ENCODE peak calls at places on chromosome 22, in eight cellular contexts. One of them, this sample, is unnamed.

GRCh38 chr22:41619979-41620645 is 731 bp downstream of the DESI1 start:
- DNase-seq in suprapubic skin: peak
- DNase-seq in A549: no peak
- DNase-seq in tibial nerve: no peak
- DNase-seq in lower leg skin: peak
- DNase-seq in esophagus squamous epithelium: no peak
- DNase-seq in stomach: peak
- DNase-seq in GM12891: peak
- DNase-seq in this sample: peak

GRCh38 chr22:36413022-36413770 is 25.4 kb upstream of the MYH9 start:
- DNase-seq in suprapubic skin: no peak
- DNase-seq in A549: no peak
- DNase-seq in tibial nerve: no peak
- DNase-seq in lower leg skin: no peak
- DNase-seq in esophagus squamous epithelium: no peak
- DNase-seq in stomach: no peak
- DNase-seq in GM12891: no peak
- DNase-seq in this sample: no peak

GRCh38 chr22:24357547-24357946 is 69.9 kb upstream of the ADORA2A start:
- DNase-seq in suprapubic skin: no peak
- DNase-seq in A549: no peak
- DNase-seq in tibial nerve: no peak
- DNase-seq in lower leg skin: no peak
- DNase-seq in esophagus squamous epithelium: no peak
- DNase-seq in stomach: no peak
- DNase-seq in GM12891: no peak
- DNase-seq in this sample: no peak

GRCh38 chr22:29702025-29702930 is 17.5 kb upstream of the CABP7 start:
- DNase-seq in suprapubic skin: peak
- DNase-seq in A549: peak
- DNase-seq in tibial nerve: no peak
- DNase-seq in lower leg skin: no peak
- DNase-seq in esophagus squamous epithelium: no peak
- DNase-seq in stomach: no peak
- DNase-seq in GM12891: no peak
- DNase-seq in this sample: no peak

GRCh38 chr22:24432059-24432853 is 4.9 kb downstream of the ADORA2A start:
- DNase-seq in suprapubic skin: peak
- DNase-seq in A549: no peak
- DNase-seq in tibial nerve: peak
- DNase-seq in lower leg skin: peak
- DNase-seq in esophagus squamous epithelium: no peak
- DNase-seq in stomach: peak
- DNase-seq in GM12891: no peak
- DNase-seq in this sample: peak

GRCh38 chr22:30314918-30315317 is 11.8 kb downstream of the TBC1D10A start:
- DNase-seq in suprapubic skin: no peak
- DNase-seq in A549: no peak
- DNase-seq in tibial nerve: no peak
- DNase-seq in lower leg skin: no peak
- DNase-seq in esophagus squamous epithelium: no peak
- DNase-seq in stomach: no peak
- DNase-seq in GM12891: no peak
- DNase-seq in this sample: no peak

GRCh38 chr22:48382197-48382596 is 1445.5 kb downstream of the BRD1 start:
- DNase-seq in suprapubic skin: no peak
- DNase-seq in A549: no peak
- DNase-seq in tibial nerve: no peak
- DNase-seq in lower leg skin: peak
- DNase-seq in esophagus squamous epithelium: no peak
- DNase-seq in stomach: peak
- DNase-seq in GM12891: no peak
- DNase-seq in this sample: peak

GRCh38 chr22:47539374-47539773 is 776.9 kb downstream of the TBC1D22A start:
- DNase-seq in suprapubic skin: no peak
- DNase-seq in A549: no peak
- DNase-seq in tibial nerve: no peak
- DNase-seq in lower leg skin: peak
- DNase-seq in esophagus squamous epithelium: no peak
- DNase-seq in stomach: no peak
- DNase-seq in GM12891: no peak
- DNase-seq in this sample: no peak

GRCh38 chr22:17931400-17931825 is 92.9 kb downstream of the MICAL3 start:
- DNase-seq in suprapubic skin: no peak
- DNase-seq in A549: no peak
- DNase-seq in tibial nerve: no peak
- DNase-seq in lower leg skin: no peak
- DNase-seq in esophagus squamous epithelium: no peak
- DNase-seq in stomach: peak
- DNase-seq in GM12891: no peak
- DNase-seq in this sample: peak

GRCh38 chr22:41401781-41402648 is 20.3 kb downstream of the TEF start:
- DNase-seq in suprapubic skin: no peak
- DNase-seq in A549: peak
- DNase-seq in tibial nerve: no peak
- DNase-seq in lower leg skin: no peak
- DNase-seq in esophagus squamous epithelium: no peak
- DNase-seq in stomach: peak
- DNase-seq in GM12891: no peak
- DNase-seq in this sample: peak

GRCh38 chr22:42924436-42924835 is 67.4 kb upstream of the ARFGAP3 start:
- DNase-seq in suprapubic skin: no peak
- DNase-seq in A549: no peak
- DNase-seq in tibial nerve: no peak
- DNase-seq in lower leg skin: no peak
- DNase-seq in esophagus squamous epithelium: no peak
- DNase-seq in stomach: no peak
- DNase-seq in GM12891: no peak
- DNase-seq in this sample: no peak

GRCh38 chr22:19820880-19821522 is 33.7 kb downstream of the GNB1L start:
- DNase-seq in suprapubic skin: no peak
- DNase-seq in A549: no peak
- DNase-seq in tibial nerve: no peak
- DNase-seq in lower leg skin: peak
- DNase-seq in esophagus squamous epithelium: no peak
- DNase-seq in stomach: peak
- DNase-seq in GM12891: peak
- DNase-seq in this sample: peak

GRCh38 chr22:19819911-19820879 is 34.5 kb downstream of the GNB1L start:
- DNase-seq in suprapubic skin: no peak
- DNase-seq in A549: no peak
- DNase-seq in tibial nerve: no peak
- DNase-seq in lower leg skin: peak
- DNase-seq in esophagus squamous epithelium: no peak
- DNase-seq in stomach: peak
- DNase-seq in GM12891: peak
- DNase-seq in this sample: no peak

GRCh38 chr22:19822301-19823117 is 32.2 kb downstream of the GNB1L start:
- DNase-seq in suprapubic skin: no peak
- DNase-seq in A549: no peak
- DNase-seq in tibial nerve: no peak
- DNase-seq in lower leg skin: peak
- DNase-seq in esophagus squamous epithelium: no peak
- DNase-seq in stomach: peak
- DNase-seq in GM12891: peak
- DNase-seq in this sample: peak

GRCh38 chr22:19823191-19823590 is 31.5 kb downstream of the GNB1L start:
- DNase-seq in suprapubic skin: no peak
- DNase-seq in A549: no peak
- DNase-seq in tibial nerve: no peak
- DNase-seq in lower leg skin: peak
- DNase-seq in esophagus squamous epithelium: no peak
- DNase-seq in stomach: peak
- DNase-seq in GM12891: peak
- DNase-seq in this sample: peak

DNA sequence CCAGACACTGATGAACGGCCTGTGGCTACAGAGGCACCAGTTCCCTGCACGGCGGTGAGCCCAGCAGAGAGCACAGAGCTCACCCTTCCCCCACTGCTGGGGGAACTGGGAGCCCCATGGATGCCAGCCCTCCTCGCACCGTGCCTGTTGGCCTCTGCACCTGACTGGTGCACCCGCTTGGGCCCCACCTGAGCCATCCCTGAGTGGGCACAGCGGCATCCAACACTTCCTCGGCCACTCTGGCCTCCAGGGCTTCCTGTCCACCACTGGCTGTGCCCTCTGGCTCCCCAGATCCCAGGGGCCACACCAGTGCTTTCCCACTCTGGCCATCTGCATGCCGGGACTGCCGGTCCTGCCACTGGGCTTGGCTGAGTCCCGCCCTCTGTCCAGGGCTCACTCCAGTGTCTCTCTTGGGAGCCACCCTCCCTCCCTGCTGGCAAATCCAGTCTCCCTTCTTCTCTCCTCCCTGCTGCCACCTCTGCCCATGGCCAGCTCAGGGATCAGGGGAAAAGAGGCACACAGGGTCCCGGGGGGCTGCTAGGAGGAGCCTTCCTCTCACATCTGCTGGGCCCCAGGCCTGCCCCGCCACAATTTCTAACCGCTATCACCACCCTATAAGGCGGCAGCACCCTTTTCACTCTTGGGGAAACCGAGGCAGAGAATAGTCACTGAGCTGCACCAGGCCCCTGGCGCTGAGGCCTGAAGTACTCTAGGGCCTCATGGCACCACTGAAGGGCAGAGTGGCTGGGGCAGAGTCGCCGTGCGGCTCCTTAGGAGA is 33.0 kb downstream of the GNB1L start:
- DNase-seq in suprapubic skin: no peak
- DNase-seq in A549: no peak
- DNase-seq in tibial nerve: no peak
- DNase-seq in lower leg skin: peak
- DNase-seq in esophagus squamous epithelium: no peak
- DNase-seq in stomach: peak
- DNase-seq in GM12891: peak
- DNase-seq in this sample: peak
- TF ChIP-seq POLR2A in suprapubic skin: no peak
- TF ChIP-seq POLR2A in A549: no peak
- TF ChIP-seq POLR2A in tibial nerve: no peak
- TF ChIP-seq POLR2A in lower leg skin: no peak
- TF ChIP-seq POLR2A in esophagus squamous epithelium: no peak
- TF ChIP-seq POLR2A in stomach: no peak
- TF ChIP-seq POLR2A in GM12891: no peak
- TF ChIP-seq POLR2A in this sample: no peak

GRCh38 chr22:46057762-46058420 is 80.9 kb upstream of the WNT7B start:
- DNase-seq in suprapubic skin: peak
- DNase-seq in A549: no peak
- DNase-seq in tibial nerve: peak
- DNase-seq in lower leg skin: peak
- DNase-seq in esophagus squamous epithelium: no peak
- DNase-seq in stomach: peak
- DNase-seq in GM12891: peak
- DNase-seq in this sample: peak
- TF ChIP-seq POLR2A in suprapubic skin: no peak
- TF ChIP-seq POLR2A in A549: no peak
- TF ChIP-seq POLR2A in tibial nerve: peak
- TF ChIP-seq POLR2A in lower leg skin: no peak
- TF ChIP-seq POLR2A in esophagus squamous epithelium: peak
- TF ChIP-seq POLR2A in stomach: no peak
- TF ChIP-seq POLR2A in GM12891: no peak
- TF ChIP-seq POLR2A in this sample: peak

GRCh38 chr22:50104149-50104548 is 14.3 kb downstream of the MOV10L1 start:
- DNase-seq in suprapubic skin: peak
- DNase-seq in A549: no peak
- DNase-seq in tibial nerve: no peak
- DNase-seq in lower leg skin: no peak
- DNase-seq in esophagus squamous epithelium: no peak
- DNase-seq in stomach: no peak
- DNase-seq in GM12891: no peak
- DNase-seq in this sample: no peak
- TF ChIP-seq POLR2A in suprapubic skin: no peak
- TF ChIP-seq POLR2A in A549: no peak
- TF ChIP-seq POLR2A in tibial nerve: no peak
- TF ChIP-seq POLR2A in lower leg skin: no peak
- TF ChIP-seq POLR2A in esophagus squamous epithelium: no peak
- TF ChIP-seq POLR2A in stomach: no peak
- TF ChIP-seq POLR2A in GM12891: no peak
- TF ChIP-seq POLR2A in this sample: no peak

DNA sequence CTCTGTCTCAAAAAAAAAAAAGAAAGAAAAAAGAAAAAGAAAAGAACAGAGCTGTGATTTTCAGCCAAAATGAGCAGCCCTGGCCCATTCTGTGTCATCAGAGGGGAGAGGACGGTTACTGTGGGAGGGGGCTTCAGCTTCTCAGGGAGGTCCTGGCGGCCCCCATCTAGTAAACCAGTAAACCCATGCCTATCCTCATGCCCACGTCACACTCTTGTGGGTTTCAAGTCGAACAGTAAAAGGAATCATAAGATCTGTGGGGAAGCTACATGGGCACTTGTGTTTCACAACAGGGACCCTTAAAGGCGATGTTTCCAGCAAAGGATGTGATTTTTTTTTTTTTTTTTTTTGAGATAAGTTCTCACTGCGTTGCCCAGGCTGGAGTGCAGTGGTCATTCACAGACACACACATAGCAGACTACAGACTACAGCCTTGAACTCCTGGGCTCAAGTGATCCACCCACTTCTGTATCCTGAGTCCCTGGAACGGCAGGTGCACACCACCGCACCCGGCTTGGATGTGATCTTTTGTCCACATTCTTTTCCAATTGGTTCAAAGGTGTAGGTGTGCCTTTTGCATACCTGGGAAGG is 9.1 kb upstream of the PARVG start:
- DNase-seq in suprapubic skin: no peak
- DNase-seq in A549: no peak
- DNase-seq in tibial nerve: no peak
- DNase-seq in lower leg skin: no peak
- DNase-seq in esophagus squamous epithelium: no peak
- DNase-seq in stomach: no peak
- DNase-seq in GM12891: no peak
- DNase-seq in this sample: no peak
- TF ChIP-seq POLR2A in suprapubic skin: no peak
- TF ChIP-seq POLR2A in A549: no peak
- TF ChIP-seq POLR2A in tibial nerve: no peak
- TF ChIP-seq POLR2A in lower leg skin: no peak
- TF ChIP-seq POLR2A in esophagus squamous epithelium: no peak
- TF ChIP-seq POLR2A in stomach: no peak
- TF ChIP-seq POLR2A in GM12891: no peak
- TF ChIP-seq POLR2A in this sample: no peak

GRCh38 chr22:37639070-37639760 is at the start of gene SH3BP1:
- DNase-seq in suprapubic skin: no peak
- DNase-seq in A549: no peak
- DNase-seq in tibial nerve: no peak
- DNase-seq in lower leg skin: no peak
- DNase-seq in esophagus squamous epithelium: no peak
- DNase-seq in stomach: peak
- DNase-seq in GM12891: peak
- DNase-seq in this sample: peak
- TF ChIP-seq POLR2A in suprapubic skin: no peak
- TF ChIP-seq POLR2A in A549: no peak
- TF ChIP-seq POLR2A in tibial nerve: no peak
- TF ChIP-seq POLR2A in lower leg skin: no peak
- TF ChIP-seq POLR2A in esophagus squamous epithelium: no peak
- TF ChIP-seq POLR2A in stomach: no peak
- TF ChIP-seq POLR2A in GM12891: no peak
- TF ChIP-seq POLR2A in this sample: no peak

This sample was measured in right lobe of liver.